ENCODE peak calls at places on chromosomes 5 and 9, in four cellular contexts. N, J, F and T are unnamed samples.

GRCh38 chr5:12460493-12461261 is 556.4 kb upstream of the CTNND2 start:
- DNase-seq in F (no peak), J (peak; percentile 7), N (no peak), T (no peak)

GRCh38 chr9:136668983-136669790 is 6.5 kb downstream of the EGFL7 start:
- DNase-seq in J (no peak), F (no peak), N (no peak), T (no peak)

GRCh38 chr9:90007516-90008430 is 403.0 kb downstream of the GADD45G start:
- DNase-seq in F (no peak), N (no peak), J (peak; percentile 91), T (no peak)

GRCh38 chr5:35098214-35098613 is 50.5 kb upstream of the AGXT2 start:
- DNase-seq in N (no peak), F (no peak), J (no peak), T (peak; percentile 12)

GRCh38 chr9:75467141-75467540 is 378.8 kb downstream of the OSTF1 start:
- DNase-seq in F (no peak), N (no peak), J (no peak), T (no peak)

GRCh38 chr5:148632978-148633377 is 21.3 kb downstream of the HTR4 start:
- DNase-seq in F (no peak), N (no peak), J (no peak), T (no peak)

GRCh38 chr9:137077010-137077747 is at the start of gene UAP1L1:
- DNase-seq in J (no peak), N (peak; percentile 83), F (peak; percentile 68), T (peak; percentile 86)

GRCh38 chr5:177478711-177479646 is 5.5 kb upstream of the DBN1 start:
- DNase-seq in J (peak; percentile 39), F (no peak), N (peak; percentile 86), T (no peak)

GRCh38 chr5:126195410-126196100 is 227.7 kb upstream of the GRAMD2B start:
- DNase-seq in F (no peak), N (no peak), J (peak; percentile 5), T (no peak)

GRCh38 chr5:93235751-93236150 is 345.3 kb downstream of the NR2F1-AS1 start:
- DNase-seq in F (no peak), J (no peak), N (no peak), T (no peak)

GRCh38 chr9:91714020-91714721 is 235.9 kb downstream of the ROR2 start:
- DNase-seq in N (peak; percentile 51), F (peak; percentile 44), J (peak; percentile 25), T (no peak)

GRCh38 chr5:132364319-132364718 is 5.2 kb upstream of the SLC22A5 start:
- DNase-seq in F (no peak), N (no peak), J (peak; percentile 46), T (no peak)

GRCh38 chr5:93252165-93252564 is 328.9 kb downstream of the NR2F1-AS1 start:
- DNase-seq in J (no peak), F (no peak), N (no peak), T (no peak)

GRCh38 chr5:175680463-175680862 is 22.6 kb downstream of the HRH2 start:
- DNase-seq in J (no peak), N (no peak), F (no peak), T (no peak)

GRCh38 chr9:38066167-38066906 is 2.7 kb downstream of the SHB start:
- DNase-seq in N (no peak), J (no peak), F (no peak), T (no peak)
- TF ChIP-seq CTCF in N (peak; percentile 6), J (peak; percentile 20), F (no peak), T (no peak)

GRCh38 chr5:55997742-55998351 is 3.1 kb upstream of the IL6ST start:
- DNase-seq in F (no peak), J (peak; percentile 35), N (no peak), T (no peak)

GRCh38 chr5:55994502-55994997 is at the start of gene IL6ST:
- DNase-seq in J (peak; percentile 56), F (no peak), N (no peak), T (no peak)

GRCh38 chr5:55993013-55993412 is 1.8 kb downstream of the IL6ST start:
- DNase-seq in N (no peak), F (peak; percentile 41), J (no peak), T (no peak)

GRCh38 chr5:55993628-55994501 is 898 bp downstream of the IL6ST start:
- DNase-seq in N (no peak), F (peak; percentile 67), J (peak; percentile 38), T (no peak)

DNA sequence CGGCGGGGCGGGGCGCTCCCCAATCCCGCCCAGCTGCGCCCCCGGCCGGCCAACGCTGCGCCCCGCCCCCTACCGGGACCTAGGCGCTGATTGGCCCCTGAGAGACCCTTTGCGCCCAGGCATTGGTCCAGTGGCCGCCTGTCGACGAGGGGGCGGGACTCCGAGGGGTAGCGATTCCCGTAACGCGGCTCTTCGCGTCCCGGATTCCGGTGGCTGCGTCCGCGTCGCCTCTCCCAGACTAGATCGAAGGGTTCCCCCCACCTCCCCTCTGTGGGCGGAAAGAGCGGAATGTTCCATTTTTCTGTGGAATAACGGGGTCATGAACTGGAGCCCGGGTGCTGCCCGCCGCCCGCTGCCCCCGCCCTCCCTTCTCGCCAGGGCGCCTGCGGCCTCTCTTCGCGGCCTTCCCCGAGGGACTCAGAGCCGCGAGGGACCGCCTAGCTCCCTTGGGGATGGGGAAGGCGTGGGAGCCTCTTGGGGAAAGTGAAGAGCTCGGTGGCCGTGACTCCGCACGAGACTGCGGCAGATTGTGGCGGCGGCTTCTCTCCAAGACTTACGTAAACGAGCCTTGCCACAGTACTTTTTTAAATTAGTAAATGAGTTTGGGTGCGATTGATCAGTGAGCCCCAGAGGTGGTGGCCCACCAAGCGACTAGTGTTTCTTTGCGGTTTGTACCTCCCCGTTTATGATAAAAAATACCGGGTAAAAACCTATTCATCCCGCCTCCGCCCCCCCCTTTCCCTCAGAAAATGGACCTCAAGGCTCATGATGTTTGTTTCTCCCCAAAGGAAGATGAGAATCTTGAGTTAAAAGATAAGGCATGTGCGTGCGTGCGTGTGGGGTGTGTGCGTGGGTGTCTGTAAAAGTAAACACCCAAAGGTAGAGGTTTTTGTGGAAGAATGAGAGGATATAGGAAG is 493 bp upstream of the IL6ST start:
- DNase-seq in N (peak; percentile 99), F (peak; percentile 96), J (peak; percentile 98), T (peak; percentile 98)
- TF ChIP-seq CTCF in N (no peak), F (peak; percentile 3), J (no peak), T (peak; percentile 24)

DNA sequence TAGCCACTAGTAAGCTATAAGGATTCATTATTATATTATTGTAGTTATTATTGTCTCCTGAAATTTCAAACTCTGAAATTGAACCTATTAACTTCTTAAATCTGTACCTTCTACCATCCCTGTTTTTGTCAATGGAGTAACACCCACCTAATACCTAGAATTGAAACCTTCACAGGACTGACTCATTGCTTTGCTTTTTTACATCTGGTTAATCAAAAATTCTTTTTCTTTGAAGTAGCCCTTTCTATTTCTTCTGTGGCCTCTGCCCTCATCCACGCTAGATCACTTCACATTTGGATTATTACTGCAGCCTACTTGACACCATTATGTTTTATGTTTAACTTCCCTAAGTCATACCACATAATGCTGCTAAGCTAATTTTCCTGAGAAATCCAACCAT is 35.6 kb downstream of the RBM27 start:
- DNase-seq in N (no peak), F (no peak), J (no peak), T (peak; percentile 48)
- TF ChIP-seq CTCF in N (no peak), F (no peak), J (no peak), T (no peak)

GRCh38 chr5:136636001-136636400 is 270.7 kb upstream of the TRPC7 start:
- DNase-seq in J (no peak), N (no peak), F (no peak), T (no peak)

GRCh38 chr5:136639616-136640015 is 274.3 kb upstream of the TRPC7 start:
- DNase-seq in N (no peak), F (no peak), J (no peak), T (no peak)

GRCh38 chr5:136642976-136643375 is 277.6 kb upstream of the TRPC7 start:
- DNase-seq in F (no peak), N (no peak), J (no peak), T (no peak)

GRCh38 chr5:136638084-136638483 is 272.7 kb upstream of the TRPC7 start:
- DNase-seq in J (no peak), N (no peak), F (no peak), T (no peak)
- TF ChIP-seq CTCF in J (peak; percentile 12), N (no peak), F (no peak), T (no peak)

DNA sequence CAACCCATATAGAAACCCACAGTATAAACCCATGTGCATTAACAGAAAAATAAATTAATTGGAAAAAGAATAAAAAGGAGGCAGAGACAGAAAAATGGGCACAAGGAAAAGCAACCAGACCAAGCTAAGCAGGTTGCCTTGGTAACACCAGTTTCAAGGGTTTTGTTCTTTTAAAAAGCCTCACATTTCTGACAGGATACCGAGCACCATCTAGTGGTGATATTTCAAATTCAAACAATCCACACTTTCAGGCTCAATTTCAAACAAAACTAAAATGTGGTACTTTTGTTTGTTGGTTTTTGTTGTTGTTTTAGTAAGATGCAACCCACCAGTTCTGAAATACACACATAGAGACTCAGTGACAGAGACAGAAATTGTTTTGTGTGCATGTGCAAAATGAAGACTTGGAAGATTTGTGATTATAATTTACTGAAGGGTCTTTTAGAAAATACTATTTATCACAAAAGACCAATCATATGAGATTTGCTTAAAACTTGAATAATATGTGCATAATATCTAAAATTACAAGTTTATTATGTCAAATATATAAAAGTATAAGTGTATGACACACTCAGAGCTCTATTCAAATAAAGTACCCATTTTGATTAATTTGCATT is 318.2 kb downstream of the SLCO4C1 start:
- DNase-seq in N (no peak), F (peak; percentile 71), J (peak; percentile 63), T (peak; percentile 60)
- TF ChIP-seq CTCF in N (peak; percentile 27), F (peak; percentile 70), J (peak; percentile 60), T (peak; percentile 64)

DNA sequence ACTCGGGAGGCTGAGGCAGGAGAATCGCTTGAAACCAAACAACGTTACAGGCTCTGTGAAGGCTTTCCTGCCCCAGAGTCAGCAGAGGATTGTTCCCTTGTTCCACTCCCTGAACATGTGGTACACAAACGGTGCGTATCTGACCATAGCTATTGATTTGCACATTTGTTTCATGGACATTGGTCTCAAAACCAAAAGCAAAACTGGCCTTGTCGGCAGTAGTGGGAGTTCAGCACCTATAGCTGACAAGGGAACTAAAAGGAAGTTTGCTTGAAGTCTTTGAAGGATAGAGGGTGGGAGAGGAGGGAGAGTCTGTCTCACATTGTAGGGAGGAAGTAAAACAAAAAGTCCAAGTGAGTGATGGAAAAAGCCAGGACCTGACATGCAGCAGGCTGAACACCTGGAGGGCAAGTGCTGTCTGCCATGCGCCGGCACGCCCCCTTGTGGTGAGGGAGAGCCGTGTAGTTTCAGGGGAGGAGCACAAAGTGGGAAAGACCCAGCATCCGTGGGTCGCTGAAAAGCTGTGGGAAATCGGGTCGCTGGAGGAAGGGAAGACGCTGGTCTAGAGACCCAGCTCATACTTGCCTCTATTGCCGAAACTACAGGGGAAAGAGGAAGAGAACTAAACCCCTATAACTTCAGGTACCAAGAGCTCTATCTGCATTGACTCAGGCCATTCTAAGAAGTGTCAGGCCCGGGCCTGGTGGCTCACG is 58.0 kb downstream of the RAD23B start:
- DNase-seq in N (peak; percentile 81), F (peak; percentile 78), J (peak; percentile 53), T (peak; percentile 81)
- TF ChIP-seq CTCF in N (peak; percentile 90), F (peak; percentile 97), J (peak; percentile 92), T (peak; percentile 96)